ENCODE peak calls at places on chromosomes 6 and 20, in eight cellular contexts. O is NCI-H1092; A is activated CD8-positive, alpha-beta memory T cell treated with anti-CD3 and anti-CD28 coated beads, Interleukin-2, amount 50 U/mL, for 4 hours; H is stomach; T is activated naive CD4-positive, alpha-beta T cell treated with Interleukin-2 at 50 U/mL for 16 hours; X is T-cell; F is colonic mucosa; U is NCI-H1436. I is an unnamed sample.

GRCh38 chr6:112827793-112828192 is 480.7 kb downstream of the RFPL4B start:
- DNase-seq in X (no peak), A (no peak), F (no peak), O (no peak), H (no peak), U (no peak), T (no peak), I (peak; percentile 14)

GRCh38 chr6:166958926-166959861 is 2.8 kb upstream of the RNASET2 start:
- DNase-seq in X (peak; percentile 51), O (no peak), A (peak; percentile 39), H (no peak), F (peak; percentile 61), U (no peak), T (peak; percentile 44), I (no peak)

GRCh38 chr6:116561377-116562018 is 7.9 kb downstream of the CALHM4 start:
- DNase-seq in U (peak; percentile 39), O (peak; percentile 1), X (peak; percentile 38), F (peak; percentile 79), A (peak; percentile 65), H (peak; percentile 78), T (peak; percentile 70), I (peak; percentile 73)

GRCh38 chr6:11143394-11144371 is 32.2 kb upstream of the ERVFRD-1 start:
- DNase-seq in F (peak; percentile 44), O (no peak), X (no peak), H (peak; percentile 61), T (no peak), A (no peak), U (no peak), I (no peak)

GRCh38 chr6:132530293-132530974 is 7.6 kb upstream of the TAAR9 start:
- DNase-seq in T (peak; percentile 63), O (peak; percentile 20), H (peak; percentile 57), X (peak; percentile 58), U (peak; percentile 50), A (peak; percentile 66), F (peak; percentile 74), I (peak; percentile 83)

GRCh38 chr20:51650685-51651134 is 108.2 kb upstream of the NFATC2 start:
- DNase-seq in U (no peak), A (no peak), H (no peak), T (no peak), O (no peak), F (no peak), X (no peak), I (no peak)

GRCh38 chr6:147046131-147046530 is 158.1 kb upstream of the STXBP5 start:
- DNase-seq in A (no peak), O (no peak), X (no peak), U (no peak), H (no peak), F (no peak), T (no peak), I (no peak)

GRCh38 chr6:132063738-132064137 is 112.6 kb upstream of the CCN2 start:
- DNase-seq in T (no peak), H (no peak), A (no peak), U (no peak), X (no peak), F (no peak), O (no peak), I (no peak)

GRCh38 chr6:157483770-157484169 is 102.8 kb downstream of the ZDHHC14 start:
- DNase-seq in O (no peak), F (no peak), T (no peak), X (no peak), H (no peak), U (no peak), A (no peak), I (no peak)

GRCh38 chr20:10774357-10774943 is 100.7 kb upstream of the JAG1 start:
- DNase-seq in O (no peak), X (no peak), T (no peak), U (no peak), F (no peak), A (no peak), H (no peak), I (no peak)

GRCh38 chr20:2706688-2707352 is 14.2 kb downstream of the EBF4 start:
- DNase-seq in O (no peak), U (no peak), F (no peak), A (no peak), H (no peak), T (no peak), X (no peak), I (no peak)

GRCh38 chr6:118522422-118522821 is 25.7 kb upstream of the PLN start:
- DNase-seq in O (no peak), U (no peak), T (no peak), X (no peak), F (no peak), H (no peak), A (no peak), I (no peak)

GRCh38 chr6:46491789-46492547 is 719 bp upstream of the RCAN2 start:
- DNase-seq in X (no peak), F (peak; percentile 50), H (peak; percentile 50), A (no peak), T (peak; percentile 2), O (no peak), U (peak; percentile 33), I (no peak)

GRCh38 chr20:48124960-48125359 is 339.7 kb upstream of the SULF2 start:
- DNase-seq in X (no peak), U (no peak), O (no peak), A (no peak), F (no peak), T (no peak), H (no peak), I (no peak)

GRCh38 chr6:36793296-36793912 is 45.8 kb downstream of the CPNE5 start:
- DNase-seq in O (no peak), U (no peak), A (no peak), X (no peak), F (no peak), H (no peak), T (no peak), I (no peak)

GRCh38 chr6:53754330-53754729 is 40.5 kb upstream of the LRRC1 start:
- DNase-seq in O (no peak), T (no peak), U (no peak), X (no peak), H (no peak), A (no peak), F (no peak), I (no peak)